ENCODE peak calls at places on chromosomes 3 and 15, in nine cellular contexts. I is left ventricle myocardium inferior; W is A549; A is colonic mucosa; X is gastrocnemius medialis; D is OCI-LY7; F is CD4-positive, alpha-beta memory T cell; P is upper lobe of left lung; S is cardiac muscle cell. B is an unnamed sample.
A peak's percentile ranks its signal among the peaks of the same experiment; 100 is the strongest.

GRCh38 chr15:52728899-52729298 is 49.7 kb upstream of the ATOSA start:
- DNase-seq in F (no peak), W (no peak), S (peak; percentile 24), I (no peak), D (no peak), P (no peak), X (no peak), A (no peak), B (no peak)

GRCh38 chr15:64443016-64443415 is 17.4 kb upstream of the ZNF609 start:
- DNase-seq in S (peak; percentile 45), I (no peak), F (no peak), X (no peak), A (no peak), D (no peak), W (no peak), P (no peak), B (no peak)

GRCh38 chr15:57861805-57862586 is 155.5 kb downstream of the POLR2M start:
- DNase-seq in X (no peak), D (no peak), A (no peak), I (no peak), S (peak; percentile 75), F (no peak), P (no peak), W (no peak), B (no peak)

GRCh38 chr15:67968564-67969440 is 85.3 kb upstream of the PIAS1 start:
- DNase-seq in P (no peak), A (no peak), W (no peak), X (no peak), F (no peak), D (no peak), S (no peak), I (no peak), B (peak; percentile 54)

GRCh38 chr3:73719413-73719831 is 94.7 kb upstream of the PDZRN3 start:
- DNase-seq in D (no peak), F (no peak), I (no peak), P (no peak), S (peak; percentile 60), W (no peak), X (no peak), A (no peak), B (no peak)

GRCh38 chr3:72786668-72787067 is 61.6 kb downstream of the SHQ1 start:
- DNase-seq in S (no peak), F (no peak), W (no peak), P (no peak), D (no peak), X (no peak), I (no peak), A (no peak), B (no peak)

GRCh38 chr15:66658855-66659254 is 43.2 kb upstream of the SMAD6 start:
- DNase-seq in I (no peak), P (no peak), A (no peak), S (no peak), W (no peak), X (no peak), D (no peak), F (no peak), B (no peak)

GRCh38 chr3:105809204-105809893 is 59.5 kb downstream of the CBLB start:
- DNase-seq in W (no peak), F (no peak), I (no peak), P (no peak), X (no peak), A (no peak), D (no peak), S (no peak), B (no peak)

GRCh38 chr15:57591822-57592367 is at the start of gene MYZAP:
- DNase-seq in S (peak; percentile 22), F (peak; percentile 24), I (peak; percentile 76), A (peak; percentile 83), W (no peak), D (no peak), X (no peak), P (peak; percentile 94), B (no peak)

GRCh38 chr3:13346481-13347389 is 73.4 kb downstream of the NUP210 start:
- DNase-seq in F (peak; percentile 78), D (no peak), S (no peak), W (no peak), X (peak; percentile 19), I (peak; percentile 26), P (no peak), A (peak; percentile 20), B (no peak)

GRCh38 chr3:171757377-171758034 is 52.8 kb downstream of the PLD1 start:
- DNase-seq in A (no peak), D (no peak), W (no peak), X (no peak), S (no peak), I (no peak), P (no peak), F (no peak), B (no peak)

GRCh38 chr15:78616506-78616905 is 4.3 kb downstream of the CHRNA3 start:
- DNase-seq in S (no peak), D (no peak), P (no peak), W (no peak), I (no peak), A (no peak), X (no peak), F (no peak), B (no peak)

GRCh38 chr15:73024161-73024560 is 28.1 kb upstream of the NEO1 start:
- DNase-seq in I (no peak), D (no peak), W (no peak), S (no peak), F (no peak), A (no peak), P (no peak), X (no peak), B (no peak)

GRCh38 chr3:197430961-197431910 is 124.5 kb downstream of the BDH1 start:
- DNase-seq in W (no peak), D (no peak), P (no peak), A (no peak), F (no peak), I (no peak), X (no peak), S (peak; percentile 61), B (no peak)
- H3K4me1 ChIP-seq in W (peaks cover 9% of the 10 kb centered on the region), D (no peaks in the 10 kb centered on the region), P (no peaks in the 10 kb centered on the region), A (peaks cover 5% of the 10 kb centered on the region), F (peaks cover 14% of the 10 kb centered on the region), I (peaks cover 40% of the 10 kb centered on the region), X (peaks cover 3% of the 10 kb centered on the region), S (no peaks in the 10 kb centered on the region), B (peaks cover 11% of the 10 kb centered on the region)

GRCh38 chr3:68773401-68773800 is 158.9 kb downstream of the TAFA4 start:
- DNase-seq in X (no peak), W (no peak), S (no peak), P (no peak), D (no peak), A (no peak), I (no peak), F (no peak), B (no peak)

DNA sequence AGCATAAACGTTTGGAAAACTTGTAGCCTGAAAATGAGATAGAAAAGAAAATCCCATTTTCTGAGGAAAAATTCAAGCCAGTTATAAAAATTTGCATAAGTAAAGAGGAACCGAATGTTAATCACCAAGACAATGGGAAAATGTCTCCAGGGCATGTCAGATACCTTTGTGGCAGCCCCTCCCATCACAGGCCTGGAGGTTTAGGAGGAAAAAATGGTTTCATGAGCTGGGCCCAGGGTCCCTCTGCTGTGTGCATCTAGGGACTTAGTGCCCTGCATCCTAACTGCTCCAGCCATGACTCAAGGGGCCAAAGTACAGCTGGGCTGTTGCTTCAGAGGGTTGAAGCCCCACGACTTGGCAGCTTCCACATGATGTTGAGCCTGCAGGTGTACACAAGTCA is 153.1 kb downstream of the TAFA4 start:
- DNase-seq in F (no peak), S (no peak), W (no peak), X (no peak), P (no peak), D (no peak), A (no peak), I (no peak), B (peak; percentile 15)
- H3K9me3 ChIP-seq in F (peaks cover 12% of the 10 kb centered on the region), S (no peaks in the 10 kb centered on the region), W (no peaks in the 10 kb centered on the region), X (no peaks in the 10 kb centered on the region), P (peaks cover 6% of the 10 kb centered on the region), D (peaks cover 5% of the 10 kb centered on the region), A (no peaks in the 10 kb centered on the region), I (peaks cover 33% of the 10 kb centered on the region), B (peaks cover 7% of the 10 kb centered on the region)

DNA sequence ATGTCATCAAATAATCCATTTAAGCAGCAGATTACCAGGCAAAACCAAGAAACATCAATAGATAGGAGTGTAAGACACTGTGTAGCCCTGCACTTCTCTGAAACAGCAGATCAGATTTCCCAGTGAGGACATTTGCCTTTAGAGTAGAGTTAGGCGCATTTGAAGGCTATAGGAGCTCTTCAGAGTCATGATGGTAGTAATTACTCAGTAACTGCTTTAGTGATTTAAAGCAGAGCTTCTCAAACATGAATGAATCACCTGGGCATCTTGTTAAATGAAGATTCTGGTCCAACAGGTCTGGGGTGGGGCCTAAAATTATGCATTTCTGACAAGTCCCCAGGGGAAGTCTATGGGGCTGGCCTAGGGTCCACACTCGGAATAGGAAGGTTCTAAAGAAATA is 36.9 kb downstream of the THRB start:
- DNase-seq in S (no peak), F (no peak), W (no peak), X (no peak), P (no peak), A (no peak), I (no peak), D (no peak), B (no peak)
- H3K4me1 ChIP-seq in S (peaks cover 3% of the 10 kb centered on the region), F (no peaks in the 10 kb centered on the region), W (peaks cover 6% of the 10 kb centered on the region), X (peaks cover 37% of the 10 kb centered on the region), P (no peaks in the 10 kb centered on the region), A (peaks cover 3% of the 10 kb centered on the region), I (peaks cover 28% of the 10 kb centered on the region), D (no peaks in the 10 kb centered on the region), B (no peaks in the 10 kb centered on the region)

GRCh38 chr15:47582283-47582682 is 135.0 kb upstream of the SEMA6D start:
- DNase-seq in P (no peak), X (no peak), D (no peak), I (no peak), W (no peak), S (no peak), F (no peak), A (no peak), B (no peak)

GRCh38 chr15:47588968-47589367 is 128.3 kb upstream of the SEMA6D start:
- DNase-seq in X (no peak), D (no peak), I (no peak), W (no peak), S (no peak), A (no peak), P (no peak), F (no peak), B (no peak)

GRCh38 chr15:47586653-47587224 is 130.6 kb upstream of the SEMA6D start:
- DNase-seq in S (peak; percentile 81), X (no peak), A (peak; percentile 82), W (no peak), P (peak; percentile 34), D (no peak), I (peak; percentile 63), F (no peak), B (no peak)

DNA sequence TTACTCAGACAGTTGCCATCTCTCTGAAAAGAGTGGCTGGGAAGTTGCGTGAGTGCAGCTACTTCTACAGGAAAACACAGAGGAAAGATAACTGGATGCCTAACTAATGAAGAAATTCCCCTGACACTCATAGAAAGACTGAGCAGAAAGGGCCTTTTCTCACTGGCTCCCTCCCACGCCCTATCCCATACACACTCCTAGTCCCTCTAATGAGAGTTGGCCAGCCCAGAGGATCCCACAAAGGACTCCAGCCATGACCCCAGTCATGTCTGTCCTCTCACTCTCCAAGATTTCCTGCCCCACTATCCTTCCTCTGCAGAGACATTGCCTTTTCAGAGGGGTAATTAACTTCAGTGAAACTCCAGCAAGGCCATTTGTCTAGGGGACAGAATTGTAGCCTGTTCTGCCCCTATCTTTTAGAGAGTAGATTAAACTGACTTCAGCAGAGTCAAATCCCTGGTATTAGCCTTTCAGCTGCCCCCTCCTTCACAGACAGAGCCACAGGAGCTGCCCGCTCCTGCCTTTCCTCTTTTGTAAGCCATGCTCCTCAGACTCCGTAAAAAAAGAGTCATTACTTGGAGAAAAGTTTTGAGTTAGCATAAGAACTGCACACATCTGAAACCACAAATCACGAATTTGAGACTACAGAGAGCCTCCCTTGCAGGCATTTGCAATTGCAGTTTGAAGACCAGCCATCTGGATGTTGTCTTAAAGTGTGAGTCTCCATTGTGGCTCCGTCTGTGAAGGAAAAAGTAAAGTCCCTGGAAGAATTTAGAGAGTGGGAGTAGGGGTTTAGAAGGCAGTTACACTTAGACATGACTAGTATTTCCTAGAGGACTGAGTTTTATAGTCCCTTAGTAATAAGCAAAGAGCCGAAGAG is 129.1 kb upstream of the SEMA6D start:
- DNase-seq in D (no peak), I (peak; percentile 23), F (no peak), S (peak; percentile 50), P (no peak), X (no peak), A (no peak), W (no peak), B (no peak)
- H3K9me3 ChIP-seq in D (no peaks in the 10 kb centered on the region), I (no peaks in the 10 kb centered on the region), F (no peaks in the 10 kb centered on the region), S (no peaks in the 10 kb centered on the region), P (no peaks in the 10 kb centered on the region), X (no peaks in the 10 kb centered on the region), A (no peaks in the 10 kb centered on the region), W (no peaks in the 10 kb centered on the region), B (no peaks in the 10 kb centered on the region)